ENCODE peak calls at places on chromosomes 6 and 20, in ten cellular contexts. V is GM20000; Z is amygdala; D is fibroblast of gingiva; P is stimulated activated CD4-positive, alpha-beta T cell treated with anti-CD3 and anti-CD28 coated beads, Interleukin-1b, Interleukin-23, amount 100 ng/mL, for 24 hours; F is hepatocyte; Y is dorsolateral prefrontal cortex; C is left lobe of liver; E is activated T-cell treated with anti-CD3 and anti-CD28 coated beads for 24 hours; S is activated CD4-positive, CD25-positive, alpha-beta regulatory T cell treated with anti-CD3 and anti-CD28 coated beads, Interleukin-2, amount 50 U/mL, for 72 hours. L is an unnamed sample.

GRCh38 chr6:159586684-159587083 is 106.4 kb downstream of the SOD2 start:
- DNase-seq in V (no peak), Z (no peak), D (no peak), P (no peak), F (no peak), Y (no peak), C (no peak), E (no peak), S (no peak), L (no peak)

GRCh38 chr6:167341665-167342655 is 17.1 kb downstream of the TTLL2 start:
- DNase-seq in V (no peak), Z (no peak), D (no peak), P (no peak), F (peak; percentile 76), Y (no peak), C (peak; percentile 69), E (no peak), S (no peak), L (no peak)

GRCh38 chr6:167214216-167214615 is 56.4 kb upstream of the GPR31 start:
- DNase-seq in V (no peak), Z (no peak), D (no peak), P (no peak), F (no peak), Y (peak; percentile 47), C (no peak), E (no peak), S (no peak), L (no peak)

GRCh38 chr20:32515631-32516101 is 69.5 kb downstream of the NOL4L start:
- DNase-seq in V (no peak), Z (no peak), D (no peak), P (no peak), F (no peak), Y (no peak), C (peak; percentile 93), E (no peak), S (no peak), L (no peak)

GRCh38 chr6:128806274-128806673 is 76.7 kb upstream of the LAMA2 start:
- DNase-seq in V (no peak), Z (no peak), D (peak; percentile 36), P (no peak), F (no peak), Y (no peak), C (no peak), E (no peak), S (no peak), L (no peak)

GRCh38 chr6:158374020-158374419 is 61.8 kb downstream of the TULP4 start:
- DNase-seq in V (no peak), Z (no peak), D (no peak), P (no peak), F (no peak), Y (no peak), C (no peak), E (no peak), S (no peak), L (no peak)

GRCh38 chr6:79946242-79946641 is 1.1 kb downstream of the ELOVL4 start:
- DNase-seq in V (peak; percentile 26), Z (no peak), D (no peak), P (no peak), F (peak; percentile 40), Y (no peak), C (no peak), E (no peak), S (no peak), L (no peak)

GRCh38 chr6:12459945-12460800 is 170.0 kb downstream of the EDN1 start:
- DNase-seq in V (no peak), Z (no peak), D (peak; percentile 80), P (no peak), F (no peak), Y (no peak), C (no peak), E (no peak), S (no peak), L (no peak)

GRCh38 chr20:24102290-24102689 is 113.7 kb upstream of the GGTLC1 start:
- DNase-seq in V (no peak), Z (no peak), D (no peak), P (no peak), F (no peak), Y (no peak), C (peak; percentile 70), E (no peak), S (no peak), L (no peak)

GRCh38 chr20:17522528-17522927 is 8.7 kb downstream of the BFSP1 start:
- DNase-seq in V (no peak), Z (no peak), D (no peak), P (no peak), F (no peak), Y (no peak), C (no peak), E (no peak), S (no peak), L (no peak)

GRCh38 chr6:141513830-141514229 is 618.9 kb upstream of the GJE1 start:
- DNase-seq in V (no peak), Z (no peak), D (no peak), P (no peak), F (no peak), Y (no peak), C (no peak), E (no peak), S (no peak), L (no peak)

GRCh38 chr6:151482290-151482689 is 11.5 kb upstream of the CCDC170 start:
- DNase-seq in V (peak; percentile 42), Z (no peak), D (peak; percentile 22), P (no peak), F (peak; percentile 6), Y (no peak), C (no peak), E (no peak), S (no peak), L (no peak)

GRCh38 chr6:158624684-158625682 is 19.6 kb downstream of the DYNLT1 start:
- DNase-seq in V (no peak), Z (no peak), D (no peak), P (no peak), F (no peak), Y (no peak), C (no peak), E (no peak), S (no peak), L (no peak)

GRCh38 chr20:24705486-24705885 is 236.1 kb downstream of the SYNDIG1 start:
- DNase-seq in V (no peak), Z (no peak), D (peak; percentile 55), P (no peak), F (no peak), Y (no peak), C (no peak), E (no peak), S (no peak), L (no peak)

GRCh38 chr6:45378324-45378926 is 691 bp upstream of the SUPT3H start:
- DNase-seq in V (peak; percentile 12), Z (no peak), D (no peak), P (no peak), F (no peak), Y (peak; percentile 31), C (no peak), E (no peak), S (no peak), L (no peak)

GRCh38 chr20:5719861-5720401 is 30.3 kb upstream of the SHLD1 start:
- DNase-seq in V (no peak), Z (no peak), D (no peak), P (no peak), F (no peak), Y (no peak), C (no peak), E (no peak), S (no peak), L (no peak)

GRCh38 chr6:45132059-45132458 is 196.1 kb upstream of the RUNX2 start:
- DNase-seq in V (no peak), Z (no peak), D (no peak), P (no peak), F (no peak), Y (no peak), C (no peak), E (no peak), S (no peak), L (no peak)

GRCh38 chr6:32668226-32668747 is 1.8 kb upstream of the HLA-DQB1 start:
- DNase-seq in V (peak; percentile 82), Z (no peak), D (no peak), P (peak; percentile 12), F (peak; percentile 83), Y (no peak), C (no peak), E (peak; percentile 26), S (no peak), L (no peak)

GRCh38 chr6:101163611-101164010 is 229.9 kb upstream of the GRIK2 start:
- DNase-seq in V (no peak), Z (peak; percentile 1), D (no peak), P (no peak), F (no peak), Y (peak; percentile 84), C (no peak), E (no peak), S (no peak), L (no peak)

GRCh38 chr6:90044833-90045337 is 150.6 kb downstream of the GJA10 start:
- DNase-seq in V (no peak), Z (no peak), D (no peak), P (no peak), F (no peak), Y (no peak), C (no peak), E (no peak), S (no peak), L (no peak)

GRCh38 chr20:16580596-16580995 is 7.3 kb upstream of the KIF16B start:
- DNase-seq in V (no peak), Z (no peak), D (no peak), P (no peak), F (no peak), Y (no peak), C (no peak), E (no peak), S (no peak), L (no peak)